ENCODE peak calls at places on chromosomes 11 and 22, in seven cellular contexts. L, F, C, U, N, K and B are unnamed samples.

GRCh38 chr11:66505276-66505816 is 5.1 kb upstream of the BBS1 start:
- DNase-seq in L (no peak), F (no peak), C (no peak), U (no peak), N (no peak), K (no peak), B (no peak)

GRCh38 chr11:82547163-82547560 is 186.5 kb downstream of the FAM181B start:
- DNase-seq in L (no peak), F (no peak), C (no peak), U (no peak), N (peak), K (no peak), B (peak)

GRCh38 chr22:47163481-47163875 is 401.0 kb downstream of the TBC1D22A start:
- DNase-seq in L (no peak), F (no peak), C (no peak), U (no peak), N (no peak), K (peak), B (peak)

GRCh38 chr11:107232451-107232850 is 214.2 kb upstream of the GUCY1A2 start:
- DNase-seq in L (no peak), F (no peak), C (no peak), U (no peak), N (no peak), K (no peak), B (no peak)

GRCh38 chr11:115682101-115682500 is 177.9 kb upstream of the CADM1 start:
- DNase-seq in L (no peak), F (peak), C (no peak), U (no peak), N (no peak), K (peak), B (no peak)

GRCh38 chr11:71500601-71501021 is 26.5 kb upstream of the KRTAP5-7 start:
- DNase-seq in L (no peak), F (peak), C (no peak), U (peak), N (no peak), K (no peak), B (no peak)

GRCh38 chr11:33773399-33774355 is 643 bp downstream of the FBXO3 start:
- DNase-seq in L (no peak), F (no peak), C (no peak), U (peak), N (peak), K (peak), B (peak)

GRCh38 chr22:47927811-47928210 is 1165.4 kb downstream of the TBC1D22A start:
- DNase-seq in L (no peak), F (no peak), C (no peak), U (peak), N (no peak), K (no peak), B (no peak)

GRCh38 chr22:50487290-50488005 is 789 bp downstream of the MIOX start:
- DNase-seq in L (peak), F (no peak), C (no peak), U (no peak), N (no peak), K (no peak), B (peak)

GRCh38 chr11:107017433-107018227 is 646 bp downstream of the GUCY1A2 start:
- DNase-seq in L (peak), F (peak), C (peak), U (peak), N (peak), K (peak), B (peak)

GRCh38 chr11:22163394-22163797 is 29.5 kb upstream of the ANO5 start:
- DNase-seq in L (no peak), F (no peak), C (no peak), U (no peak), N (no peak), K (peak), B (no peak)

GRCh38 chr11:122754553-122755322 is 83.6 kb upstream of the CRTAM start:
- DNase-seq in L (no peak), F (no peak), C (peak), U (no peak), N (no peak), K (peak), B (no peak)

GRCh38 chr22:39179401-39179827 is 26.9 kb upstream of the CBX7 start:
- DNase-seq in L (no peak), F (no peak), C (no peak), U (peak), N (peak), K (no peak), B (peak)

GRCh38 chr11:63939351-63939920 is 634 bp downstream of the NAA40 start:
- DNase-seq in L (no peak), F (peak), C (peak), U (no peak), N (no peak), K (no peak), B (no peak)

GRCh38 chr22:46421272-46421671 is 85.8 kb downstream of the TRMU start:
- DNase-seq in L (no peak), F (no peak), C (no peak), U (no peak), N (no peak), K (no peak), B (peak)

GRCh38 chr22:49936973-49937757 is 18.7 kb downstream of the CRELD2 start:
- DNase-seq in L (no peak), F (no peak), C (no peak), U (no peak), N (no peak), K (no peak), B (peak)

GRCh38 chr11:28457481-28458145 is 349.4 kb downstream of the METTL15 start:
- DNase-seq in L (no peak), F (no peak), C (no peak), U (no peak), N (no peak), K (no peak), B (no peak)

GRCh38 chr11:2534957-2535672 is 90.3 kb downstream of the KCNQ1 start:
- DNase-seq in L (peak), F (no peak), C (no peak), U (peak), N (no peak), K (peak), B (peak)

GRCh38 chr11:9901931-9902330 is 238.1 kb downstream of the SWAP70 start:
- DNase-seq in L (no peak), F (no peak), C (no peak), U (no peak), N (no peak), K (no peak), B (no peak)

GRCh38 chr11:78510025-78510596 is 64.6 kb downstream of the NARS2 start:
- DNase-seq in L (no peak), F (no peak), C (no peak), U (no peak), N (no peak), K (no peak), B (no peak)

GRCh38 chr11:134654161-134654915 is 242.3 kb upstream of the B3GAT1 start:
- DNase-seq in L (no peak), F (no peak), C (no peak), U (peak), N (no peak), K (peak), B (no peak)

DNA sequence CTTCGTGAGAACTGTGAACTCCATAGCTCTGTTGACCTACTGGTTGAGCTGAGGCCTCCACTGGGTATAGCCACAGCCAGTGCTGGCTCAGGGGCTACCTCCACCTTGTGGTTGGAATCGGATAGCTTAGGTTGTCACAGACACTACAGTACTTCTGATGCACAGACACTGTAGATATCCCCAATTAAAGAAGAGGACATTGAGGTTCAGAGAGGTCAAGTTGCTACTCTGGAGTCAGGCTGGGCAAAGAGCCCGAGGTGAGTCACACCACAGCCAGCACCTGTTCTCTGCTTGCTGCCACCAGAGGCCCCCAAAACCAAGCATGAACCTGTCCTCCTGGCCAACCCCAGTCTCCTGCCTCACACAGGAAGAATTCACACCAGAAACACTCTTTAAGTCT is 5.4 kb downstream of the UFD1 start:
- DNase-seq in L (no peak), F (no peak), C (no peak), U (no peak), N (no peak), K (no peak), B (no peak)
- TF ChIP-seq CTCF in L (no peak), F (peak), C (no peak), U (no peak), N (no peak), K (no peak), B (no peak)

GRCh38 chr11:47163198-47163597 is 13.5 kb downstream of the ARFGAP2 start:
- DNase-seq in L (no peak), F (no peak), C (no peak), U (no peak), N (no peak), K (no peak), B (no peak)

GRCh38 chr11:47160753-47161133 is 15.9 kb downstream of the ARFGAP2 start:
- DNase-seq in L (no peak), F (no peak), C (no peak), U (no peak), N (no peak), K (no peak), B (no peak)

GRCh38 chr11:47161134-47161854 is 15.4 kb downstream of the ARFGAP2 start:
- DNase-seq in L (no peak), F (peak), C (peak), U (no peak), N (peak), K (peak), B (peak)

GRCh38 chr11:47162426-47162825 is 14.3 kb downstream of the ARFGAP2 start:
- DNase-seq in L (peak), F (no peak), C (no peak), U (no peak), N (no peak), K (no peak), B (no peak)

GRCh38 chr11:47161890-47162289 is 14.8 kb downstream of the ARFGAP2 start:
- DNase-seq in L (peak), F (no peak), C (no peak), U (no peak), N (no peak), K (no peak), B (no peak)
- TF ChIP-seq CTCF in L (no peak), F (no peak), C (no peak), U (no peak), N (no peak), K (no peak), B (no peak)

GRCh38 chr11:121113611-121114010 is 12.6 kb downstream of the TECTA start:
- DNase-seq in L (no peak), F (no peak), C (no peak), U (no peak), N (no peak), K (no peak), B (no peak)

GRCh38 chr11:121122328-121122727 is 21.3 kb downstream of the TECTA start:
- DNase-seq in L (no peak), F (no peak), C (no peak), U (no peak), N (no peak), K (no peak), B (no peak)

GRCh38 chr11:121117753-121118152 is 16.7 kb downstream of the TECTA start:
- DNase-seq in L (no peak), F (no peak), C (no peak), U (no peak), N (no peak), K (no peak), B (no peak)

GRCh38 chr11:121123670-121124069 is 22.6 kb downstream of the TECTA start:
- DNase-seq in L (no peak), F (no peak), C (no peak), U (no peak), N (no peak), K (no peak), B (no peak)

GRCh38 chr11:121119444-121119843 is 18.4 kb downstream of the TECTA start:
- DNase-seq in L (no peak), F (no peak), C (no peak), U (no peak), N (no peak), K (no peak), B (no peak)
- TF ChIP-seq CTCF in L (no peak), F (no peak), C (no peak), U (no peak), N (no peak), K (no peak), B (peak)

GRCh38 chr22:29998627-29999026 is 81.6 kb upstream of the HORMAD2 start:
- DNase-seq in L (no peak), F (no peak), C (no peak), U (no peak), N (no peak), K (no peak), B (no peak)

GRCh38 chr22:29992341-29993275 is 87.7 kb upstream of the HORMAD2 start:
- DNase-seq in L (no peak), F (no peak), C (no peak), U (no peak), N (no peak), K (no peak), B (no peak)

GRCh38 chr22:29994941-29995340 is 85.3 kb upstream of the HORMAD2 start:
- DNase-seq in L (no peak), F (peak), C (no peak), U (no peak), N (no peak), K (no peak), B (no peak)

GRCh38 chr22:29997516-29997915 is 82.7 kb upstream of the HORMAD2 start:
- DNase-seq in L (no peak), F (no peak), C (no peak), U (no peak), N (no peak), K (no peak), B (no peak)

GRCh38 chr22:29994027-29994715 is 86.1 kb upstream of the HORMAD2 start:
- DNase-seq in L (no peak), F (peak), C (no peak), U (no peak), N (no peak), K (no peak), B (no peak)
- TF ChIP-seq CTCF in L (no peak), F (peak), C (no peak), U (no peak), N (no peak), K (no peak), B (no peak)

GRCh38 chr11:130110325-130111108 is 40.8 kb downstream of the APLP2 start:
- DNase-seq in L (no peak), F (no peak), C (no peak), U (no peak), N (no peak), K (no peak), B (no peak)

GRCh38 chr11:130114726-130115125 is 44.9 kb upstream of the ST14 start:
- DNase-seq in L (no peak), F (no peak), C (no peak), U (no peak), N (no peak), K (no peak), B (no peak)

GRCh38 chr11:130115218-130115617 is 44.4 kb upstream of the ST14 start:
- DNase-seq in L (no peak), F (peak), C (no peak), U (no peak), N (no peak), K (no peak), B (no peak)

GRCh38 chr11:130112071-130112830 is 42.6 kb downstream of the APLP2 start:
- DNase-seq in L (no peak), F (no peak), C (no peak), U (no peak), N (no peak), K (no peak), B (no peak)

DNA sequence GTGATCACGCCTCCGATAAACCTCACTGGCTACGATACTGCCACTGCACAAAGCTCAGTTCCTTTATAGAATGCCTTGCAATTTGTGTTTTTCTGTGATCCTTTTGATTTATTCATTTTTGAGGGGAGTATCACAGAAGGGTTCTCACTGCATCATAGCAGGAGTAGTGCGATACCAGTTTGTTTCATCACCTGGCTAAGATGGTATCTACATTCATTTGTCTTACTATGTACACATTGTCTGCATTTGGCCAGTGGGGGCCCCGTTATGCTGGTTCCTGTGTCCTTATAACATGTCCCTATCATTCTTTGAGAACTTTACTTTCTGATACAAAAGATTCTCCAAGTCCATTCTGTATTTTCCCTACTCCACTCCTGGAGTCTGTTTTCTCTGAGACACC is 44.6 kb downstream of the APLP2 start:
- DNase-seq in L (no peak), F (no peak), C (no peak), U (no peak), N (no peak), K (no peak), B (no peak)
- TF ChIP-seq CTCF in L (no peak), F (no peak), C (no peak), U (no peak), N (no peak), K (no peak), B (no peak)

GRCh38 chr11:93054279-93054678 is 84.8 kb downstream of the MTNR1B start:
- DNase-seq in L (no peak), F (no peak), C (no peak), U (no peak), N (no peak), K (no peak), B (no peak)

GRCh38 chr11:93051181-93051580 is 81.7 kb downstream of the MTNR1B start:
- DNase-seq in L (no peak), F (peak), C (no peak), U (no peak), N (no peak), K (no peak), B (no peak)

GRCh38 chr11:93059074-93059957 is 89.9 kb downstream of the MTNR1B start:
- DNase-seq in L (no peak), F (peak), C (no peak), U (no peak), N (no peak), K (no peak), B (no peak)

GRCh38 chr11:93053864-93054263 is 84.4 kb downstream of the MTNR1B start:
- DNase-seq in L (no peak), F (no peak), C (no peak), U (no peak), N (no peak), K (no peak), B (no peak)

DNA sequence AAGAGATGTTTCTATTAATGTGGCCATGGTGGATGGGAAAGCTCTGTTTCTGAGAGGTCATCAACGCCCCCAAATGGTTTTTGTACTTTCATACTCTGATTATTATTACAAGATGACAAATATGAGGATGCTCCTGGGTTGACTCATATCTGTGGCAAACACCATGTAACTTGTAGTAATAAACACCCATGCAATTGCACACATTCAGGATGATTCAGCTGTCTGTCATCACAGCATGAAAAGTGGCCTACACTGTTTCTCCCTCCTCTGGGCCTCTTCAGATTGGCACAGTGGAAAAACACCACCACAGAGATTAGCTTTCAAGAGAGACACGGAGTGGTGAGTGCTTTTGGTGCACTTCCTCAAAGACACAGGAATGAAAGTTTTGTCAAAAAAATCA is 85.4 kb downstream of the MTNR1B start:
- DNase-seq in L (no peak), F (peak), C (no peak), U (no peak), N (no peak), K (no peak), B (no peak)
- TF ChIP-seq CTCF in L (no peak), F (no peak), C (no peak), U (no peak), N (no peak), K (no peak), B (no peak)

GRCh38 chr11:69567951-69568808 is 72.8 kb upstream of the CCND1 start:
- DNase-seq in L (no peak), F (peak), C (no peak), U (peak), N (no peak), K (no peak), B (no peak)
- TF ChIP-seq CTCF in L (no peak), F (no peak), C (no peak), U (no peak), N (no peak), K (no peak), B (no peak)

GRCh38 chr11:43516316-43516820 is 157.6 kb downstream of the TTC17 start:
- DNase-seq in L (no peak), F (no peak), C (peak), U (no peak), N (peak), K (no peak), B (no peak)

GRCh38 chr11:43517518-43517917 is 158.8 kb downstream of the TTC17 start:
- DNase-seq in L (no peak), F (no peak), C (no peak), U (no peak), N (no peak), K (no peak), B (no peak)

GRCh38 chr11:43518407-43519165 is 159.9 kb downstream of the TTC17 start:
- DNase-seq in L (no peak), F (no peak), C (no peak), U (no peak), N (no peak), K (no peak), B (no peak)

GRCh38 chr11:43511959-43512358 is 153.2 kb downstream of the TTC17 start:
- DNase-seq in L (no peak), F (no peak), C (no peak), U (no peak), N (no peak), K (no peak), B (no peak)

GRCh38 chr11:43515090-43515489 is 156.4 kb downstream of the TTC17 start:
- DNase-seq in L (no peak), F (no peak), C (peak), U (no peak), N (peak), K (no peak), B (peak)
- TF ChIP-seq CTCF in L (no peak), F (peak), C (no peak), U (no peak), N (no peak), K (no peak), B (no peak)

GRCh38 chr11:62552931-62553838 is 6.6 kb upstream of the AHNAK start:
- DNase-seq in L (peak), F (peak), C (peak), U (peak), N (peak), K (peak), B (no peak)
- TF ChIP-seq CTCF in L (no peak), F (no peak), C (no peak), U (no peak), N (no peak), K (no peak), B (no peak)